ENCODE peak calls at places on chromosomes 16 and 17, in nine cellular contexts. J, M, Z, A, I, N, S, T and F are unnamed samples. For H3K27me3 and H3K4me1, the result is how much of the 10 kb centered on the place peaks cover.

GRCh38 chr17:75619506-75620431 is 13.5 kb upstream of the SMIM5 start:
- DNase-seq in J (no peak), M (no peak), Z (no peak), A (no peak), I (no peak), N (peak), S (no peak), T (peak), F (no peak)

GRCh38 chr16:84703671-84704070 is 3.9 kb downstream of the USP10 start:
- DNase-seq in J (no peak), M (no peak), Z (no peak), A (no peak), I (no peak), N (no peak), S (no peak), T (no peak), F (no peak)

GRCh38 chr16:22091721-22092120 is 620 bp upstream of the VWA3A start:
- DNase-seq in J (no peak), M (no peak), Z (no peak), A (no peak), I (no peak), N (no peak), S (no peak), T (no peak), F (no peak)

GRCh38 chr17:5585814-5586558 is 1.7 kb upstream of the NLRP1 start:
- DNase-seq in J (no peak), M (no peak), Z (no peak), A (no peak), I (no peak), N (no peak), S (peak), T (no peak), F (no peak)

GRCh38 chr17:11986939-11987329 is 10.3 kb downstream of the ZNF18 start:
- DNase-seq in J (no peak), M (no peak), Z (peak), A (no peak), I (no peak), N (no peak), S (peak), T (peak), F (peak)

GRCh38 chr17:72542317-72542716 is 421.5 kb downstream of the SOX9 start:
- DNase-seq in J (no peak), M (no peak), Z (no peak), A (no peak), I (no peak), N (no peak), S (no peak), T (no peak), F (no peak)

GRCh38 chr16:49833055-49833454 is 22.9 kb downstream of the ZNF423 start:
- DNase-seq in J (no peak), M (peak), Z (no peak), A (peak), I (peak), N (peak), S (no peak), T (no peak), F (peak)

GRCh38 chr17:50318551-50319310 is 27.2 kb upstream of the XYLT2 start:
- DNase-seq in J (no peak), M (no peak), Z (no peak), A (no peak), I (no peak), N (no peak), S (peak), T (no peak), F (no peak)

GRCh38 chr17:45757431-45758218 is 26.5 kb upstream of the CRHR1 start:
- DNase-seq in J (no peak), M (no peak), Z (no peak), A (no peak), I (no peak), N (no peak), S (no peak), T (no peak), F (no peak)

GRCh38 chr16:68265078-68265925 is 976 bp downstream of the SLC7A6 start:
- DNase-seq in J (peak), M (peak), Z (peak), A (peak), I (peak), N (peak), S (peak), T (no peak), F (peak)

GRCh38 chr17:9018731-9019130 is 2.6 kb upstream of the NTN1 start:
- DNase-seq in J (no peak), M (no peak), Z (no peak), A (no peak), I (no peak), N (no peak), S (no peak), T (no peak), F (no peak)

GRCh38 chr17:60079401-60079861 is 710 bp upstream of the HEATR6 start:
- DNase-seq in J (no peak), M (no peak), Z (no peak), A (no peak), I (no peak), N (no peak), S (peak), T (no peak), F (no peak)

GRCh38 chr16:840561-841454 is 40.3 kb upstream of the GNG13 start:
- DNase-seq in J (no peak), M (no peak), Z (no peak), A (no peak), I (no peak), N (no peak), S (no peak), T (no peak), F (no peak)

GRCh38 chr16:69469807-69470561 is 45.6 kb downstream of the CYB5B start:
- DNase-seq in J (no peak), M (no peak), Z (no peak), A (no peak), I (no peak), N (no peak), S (no peak), T (no peak), F (no peak)

GRCh38 chr16:23466162-23466885 is 13.3 kb upstream of the COG7 start:
- DNase-seq in J (no peak), M (peak), Z (no peak), A (no peak), I (no peak), N (no peak), S (peak), T (no peak), F (no peak)

GRCh38 chr17:7589204-7589868 is 558 bp downstream of the SOX15 start:
- DNase-seq in J (peak), M (peak), Z (no peak), A (peak), I (peak), N (peak), S (peak), T (no peak), F (peak)

GRCh38 chr16:70588565-70588964 is 57.8 kb upstream of the IL34 start:
- DNase-seq in J (no peak), M (no peak), Z (no peak), A (no peak), I (no peak), N (no peak), S (peak), T (no peak), F (no peak)

GRCh38 chr16:67666032-67666537 is 465 bp downstream of the ENKD1 start:
- DNase-seq in J (no peak), M (peak), Z (no peak), A (peak), I (no peak), N (peak), S (no peak), T (no peak), F (no peak)

GRCh38 chr17:47694818-47695663 is 1.1 kb downstream of the TBKBP1 start:
- DNase-seq in J (peak), M (peak), Z (no peak), A (peak), I (peak), N (peak), S (no peak), T (no peak), F (peak)

GRCh38 chr17:4945176-4945943 is 3.0 kb downstream of the PFN1 start:
- DNase-seq in J (peak), M (peak), Z (peak), A (peak), I (peak), N (peak), S (peak), T (no peak), F (peak)

GRCh38 chr16:55668337-55669281 is 12.8 kb downstream of the SLC6A2 start:
- DNase-seq in J (peak), M (peak), Z (no peak), A (no peak), I (no peak), N (no peak), S (peak), T (no peak), F (no peak)

DNA sequence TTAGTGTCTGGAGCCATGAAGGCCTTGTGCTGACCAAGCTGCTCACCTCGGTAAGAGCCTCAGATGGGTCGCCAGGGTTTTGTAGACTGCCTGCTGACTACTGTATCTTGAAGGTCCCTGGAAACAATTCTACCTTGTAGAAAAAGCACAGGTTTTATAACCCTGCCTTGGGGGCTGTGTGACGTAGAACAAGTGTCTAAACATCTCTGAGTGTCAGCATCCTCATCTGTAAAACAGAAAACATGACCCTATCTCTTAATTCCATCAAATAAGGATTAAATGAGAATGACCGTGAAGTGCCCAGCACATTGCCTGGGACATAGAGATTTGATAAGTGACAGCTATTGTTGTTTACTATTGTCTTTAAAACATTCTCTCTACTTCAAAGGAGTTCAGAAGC is 5.5 kb upstream of the TAOK2 start:
- DNase-seq in J (no peak), M (no peak), Z (no peak), A (no peak), I (no peak), N (no peak), S (no peak), T (no peak), F (no peak)
- H3K27me3 ChIP-seq in J (under half), M (under half), Z (under half), A (under half), I (under half), N (under half), S (under half), T (under half), F (under half)

DNA sequence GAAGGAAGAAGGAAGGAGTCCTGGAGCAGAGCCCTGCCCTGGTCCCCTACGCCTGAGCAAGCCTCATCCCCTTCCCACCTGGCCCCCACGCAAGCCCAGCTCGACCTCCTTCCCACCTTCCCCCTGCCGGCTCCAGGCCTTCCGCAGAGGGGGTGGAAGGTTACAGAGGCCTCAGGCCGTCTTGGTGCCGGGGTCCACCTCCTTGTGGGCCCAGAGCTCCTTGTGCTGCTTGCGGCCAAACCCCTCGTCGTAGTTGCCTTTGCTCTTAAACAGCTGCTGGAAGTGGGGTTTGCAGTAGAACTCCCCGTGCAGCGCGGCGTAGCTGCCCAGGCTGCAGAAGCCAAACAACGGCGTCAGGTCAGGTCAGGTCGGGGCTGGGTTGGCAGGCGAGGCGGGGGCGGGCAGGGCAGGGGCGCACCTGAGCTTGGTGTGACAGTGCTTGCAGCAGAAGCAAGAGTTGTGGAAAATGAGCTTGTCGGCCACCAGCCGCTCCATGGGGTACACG is 1.5 kb downstream of the LIMD2 start:
- DNase-seq in J (no peak), M (no peak), Z (no peak), A (no peak), I (no peak), N (no peak), S (no peak), T (no peak), F (no peak)
- H3K4me1 ChIP-seq in J (under half), M (under half), Z (under half), A (under half), I (under half), N (under half), S (under half), T (under half), F (half or more)

DNA sequence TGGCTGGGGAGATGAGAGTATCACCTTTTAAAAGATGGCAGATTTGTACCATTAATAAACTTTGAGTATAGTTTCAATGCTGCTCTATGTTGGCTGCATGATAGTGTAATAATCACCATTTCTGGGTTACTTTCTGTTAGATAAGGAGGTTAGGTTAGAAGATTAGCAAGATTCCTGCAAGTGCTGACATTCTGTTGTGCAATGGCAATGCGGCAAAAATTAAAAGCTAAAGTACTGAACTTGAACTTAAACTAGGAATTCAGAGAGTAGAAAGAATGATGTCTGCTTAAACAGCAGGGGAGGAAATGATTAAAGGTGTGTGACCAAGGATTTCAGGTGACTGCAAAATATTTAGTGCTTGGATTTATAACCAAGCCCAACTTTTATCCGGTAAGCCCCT is 399.8 kb upstream of the MON1B start:
- DNase-seq in J (no peak), M (no peak), Z (no peak), A (no peak), I (no peak), N (no peak), S (no peak), T (no peak), F (no peak)
- H3K27me3 ChIP-seq in J (under half), M (under half), Z (under half), A (under half), I (under half), N (under half), S (under half), T (under half), F (under half)

GRCh38 chr16:53216798-53217197 is 162.0 kb downstream of the CHD9 start:
- DNase-seq in J (no peak), M (no peak), Z (no peak), A (no peak), I (no peak), N (no peak), S (no peak), T (no peak), F (no peak)
- H3K4me1 ChIP-seq in J (half or more), M (half or more), Z (under half), A (under half), I (half or more), N (half or more), S (under half), T (under half), F (half or more)

GRCh38 chr17:29051731-29052130 is 8.8 kb downstream of the PIPOX start:
- DNase-seq in J (no peak), M (no peak), Z (no peak), A (no peak), I (no peak), N (no peak), S (no peak), T (no peak), F (no peak)
- H3K27me3 ChIP-seq in J (under half), M (under half), Z (under half), A (under half), I (under half), N (under half), S (under half), T (under half), F (under half)

GRCh38 chr17:64406321-64407200 is 15.9 kb upstream of the PECAM1 start:
- DNase-seq in J (no peak), M (no peak), Z (no peak), A (no peak), I (no peak), N (no peak), S (no peak), T (no peak), F (no peak)

GRCh38 chr17:64413505-64413904 is 22.8 kb upstream of the PECAM1 start:
- DNase-seq in J (no peak), M (no peak), Z (no peak), A (no peak), I (no peak), N (no peak), S (no peak), T (no peak), F (no peak)

GRCh38 chr17:64412944-64413381 is 22.3 kb upstream of the PECAM1 start:
- DNase-seq in J (no peak), M (no peak), Z (no peak), A (no peak), I (no peak), N (no peak), S (no peak), T (no peak), F (no peak)

GRCh38 chr17:64410750-64411490 is 20.3 kb upstream of the PECAM1 start:
- DNase-seq in J (no peak), M (no peak), Z (no peak), A (no peak), I (no peak), N (no peak), S (no peak), T (no peak), F (no peak)

GRCh38 chr17:64411999-64412771 is 21.5 kb upstream of the PECAM1 start:
- DNase-seq in J (peak), M (peak), Z (no peak), A (peak), I (peak), N (peak), S (no peak), T (peak), F (peak)
- H3K4me1 ChIP-seq in J (under half), M (under half), Z (under half), A (under half), I (under half), N (under half), S (under half), T (under half), F (under half)